ENCODE peak calls at places on chromosomes 11 and 22, in ten cellular contexts. D is T-cell; N is MM.1S; G is germinal center; C is lower lobe of right lung; A is frontal cortex; T is caudate nucleus; V is EL; S is stimulated activated CD8-positive, alpha-beta memory T cell treated with anti-CD3 and anti-CD28 coated beads, Interleukin-12 subunit alpha, Interleukin-12 subunit beta, amount 100 ng/mL, for 4 hours; J is astrocyte of the spinal cord. Q is an unnamed sample.

GRCh38 chr11:19953909-19954308 is 206.4 kb downstream of the DBX1 start:
- DNase-seq in C (no peak), G (no peak), S (no peak), T (no peak), J (peak), V (peak), D (no peak), N (no peak), A (peak), Q (no peak)

GRCh38 chr11:70220136-70220535 is 17.0 kb downstream of the FADD start:
- DNase-seq in C (peak), A (no peak), N (no peak), V (no peak), G (no peak), J (no peak), D (no peak), T (no peak), S (no peak), Q (no peak)

GRCh38 chr11:86459682-86460460 is 85.2 kb downstream of the CCDC81 start:
- DNase-seq in A (no peak), D (no peak), J (peak), S (no peak), N (no peak), V (peak), G (no peak), C (peak), T (no peak), Q (no peak)

GRCh38 chr11:44567876-44568256 is 2.4 kb downstream of the CD82 start:
- DNase-seq in C (no peak), N (no peak), J (no peak), D (no peak), V (no peak), A (no peak), G (no peak), S (no peak), T (no peak), Q (no peak)

GRCh38 chr11:1198766-1199688 is 23.8 kb upstream of the MUC5B start:
- DNase-seq in S (no peak), V (no peak), D (no peak), T (no peak), C (peak), G (no peak), A (peak), J (no peak), N (no peak), Q (no peak)

GRCh38 chr11:2477936-2478335 is 33.1 kb downstream of the KCNQ1 start:
- DNase-seq in S (no peak), D (no peak), T (no peak), J (no peak), C (no peak), A (no peak), V (no peak), N (no peak), G (no peak), Q (no peak)

GRCh38 chr11:19187101-19187500 is 14.7 kb downstream of the CSRP3 start:
- DNase-seq in D (no peak), C (no peak), V (no peak), G (no peak), N (no peak), S (no peak), J (peak), T (no peak), A (no peak), Q (no peak)

GRCh38 chr11:74818283-74818946 is 69.8 kb downstream of the RNF169 start:
- DNase-seq in G (no peak), C (no peak), J (no peak), D (no peak), S (no peak), A (no peak), V (no peak), N (no peak), T (no peak), Q (no peak)

GRCh38 chr11:14750911-14751310 is 107.3 kb downstream of the PDE3B start:
- DNase-seq in G (no peak), T (no peak), J (no peak), S (no peak), D (no peak), V (no peak), N (no peak), A (no peak), C (no peak), Q (no peak)

GRCh38 chr11:3644817-3645235 is at the start of gene ART1:
- DNase-seq in V (no peak), J (no peak), C (no peak), T (no peak), A (no peak), N (peak), G (no peak), D (no peak), S (no peak), Q (no peak)

GRCh38 chr22:40782521-40782920 is 36.6 kb downstream of the SLC25A17 start:
- DNase-seq in A (no peak), J (no peak), V (no peak), N (no peak), S (no peak), D (no peak), C (no peak), G (no peak), T (no peak), Q (no peak)

GRCh38 chr11:67389477-67389876 is 2.3 kb upstream of the RAD9A start:
- DNase-seq in N (peak), V (peak), C (no peak), D (peak), J (no peak), T (no peak), G (peak), S (no peak), A (no peak), Q (peak)

GRCh38 chr11:88656960-88657738 is 319.6 kb upstream of the CTSC start:
- DNase-seq in T (no peak), A (no peak), J (peak), D (no peak), V (no peak), N (no peak), G (no peak), S (no peak), C (no peak), Q (no peak)

GRCh38 chr11:116329354-116330090 is 443.3 kb downstream of the BUD13 start:
- DNase-seq in G (no peak), T (no peak), A (no peak), D (no peak), N (no peak), V (no peak), S (no peak), J (no peak), C (no peak), Q (no peak)

GRCh38 chr11:59187587-59187986 is 15.7 kb downstream of the DTX4 start:
- DNase-seq in J (no peak), D (no peak), N (no peak), C (peak), G (no peak), S (no peak), T (no peak), A (no peak), V (no peak), Q (no peak)

GRCh38 chr22:44994399-44995281 is 15.2 kb downstream of the PHF21B start:
- DNase-seq in N (no peak), V (no peak), A (no peak), C (no peak), S (no peak), J (no peak), D (no peak), G (no peak), T (no peak), Q (no peak)

GRCh38 chr11:62324738-62325556 is 12.3 kb upstream of the ASRGL1 start:
- DNase-seq in J (peak), T (no peak), A (no peak), C (peak), N (peak), D (peak), V (peak), S (no peak), G (peak), Q (peak)

GRCh38 chr11:120326228-120326627 is 1.1 kb downstream of the TLCD5 start:
- DNase-seq in A (no peak), G (no peak), D (no peak), J (peak), T (no peak), V (peak), N (no peak), C (no peak), S (no peak), Q (no peak)

GRCh38 chr11:123475478-123475877 is 45.4 kb downstream of the GRAMD1B start:
- DNase-seq in T (no peak), S (no peak), C (no peak), G (no peak), V (peak), J (peak), N (no peak), D (no peak), A (no peak), Q (no peak)

GRCh38 chr22:45696227-45696626 is 24.6 kb downstream of the ATXN10 start:
- DNase-seq in N (no peak), T (no peak), G (peak), C (no peak), S (no peak), A (no peak), D (no peak), J (no peak), V (no peak), Q (no peak)

GRCh38 chr11:121838571-121838970 is 277.4 kb downstream of the BLID start:
- DNase-seq in C (no peak), N (no peak), A (no peak), D (no peak), V (no peak), G (no peak), S (no peak), T (no peak), J (no peak), Q (no peak)

GRCh38 chr11:124762624-124763155 is 600 bp upstream of the ESAM start:
- DNase-seq in J (no peak), V (no peak), A (peak), C (no peak), S (no peak), D (no peak), N (peak), T (no peak), G (no peak), Q (no peak)

GRCh38 chr11:17890333-17890732 is 122.5 kb downstream of the SERGEF start:
- DNase-seq in S (no peak), G (no peak), N (no peak), D (no peak), V (no peak), A (no peak), C (no peak), J (no peak), T (no peak), Q (no peak)

GRCh38 chr22:30195245-30196140 is 51.1 kb downstream of the LIF start:
- DNase-seq in J (no peak), A (no peak), T (no peak), S (no peak), G (no peak), V (peak), C (no peak), D (no peak), N (no peak), Q (no peak)

GRCh38 chr22:40487663-40488249 is 117.4 kb downstream of the SGSM3 start:
- DNase-seq in S (no peak), J (peak), C (no peak), A (no peak), N (peak), T (no peak), D (no peak), G (peak), V (peak), Q (no peak)

GRCh38 chr11:95920460-95921105 is 3.3 kb downstream of the MTMR2 start:
- DNase-seq in N (no peak), A (no peak), D (no peak), S (no peak), G (no peak), T (no peak), J (no peak), C (no peak), V (no peak), Q (no peak)

GRCh38 chr11:44011797-44012196 is 36.0 kb upstream of the ACCSL start:
- DNase-seq in G (no peak), J (no peak), V (peak), A (no peak), C (no peak), D (no peak), N (no peak), T (no peak), S (no peak), Q (no peak)

GRCh38 chr11:20881328-20882079 is 212.1 kb downstream of the NELL1 start:
- DNase-seq in C (no peak), S (no peak), D (no peak), J (no peak), T (no peak), A (no peak), V (no peak), N (no peak), G (no peak), Q (no peak)

GRCh38 chr11:121214861-121215260 is 77.7 kb upstream of the SC5D start:
- DNase-seq in N (no peak), C (no peak), V (no peak), G (no peak), T (no peak), D (no peak), J (no peak), A (no peak), S (no peak), Q (no peak)

GRCh38 chr11:74634537-74634936 is 42.2 kb downstream of the POLD3 start:
- DNase-seq in G (no peak), C (no peak), J (peak), D (no peak), V (peak), A (no peak), S (no peak), N (no peak), T (no peak), Q (no peak)

GRCh38 chr11:36162909-36163434 is 126.3 kb downstream of the COMMD9 start:
- DNase-seq in N (no peak), V (no peak), A (no peak), G (no peak), J (no peak), T (no peak), S (no peak), C (no peak), D (no peak), Q (no peak)

GRCh38 chr22:21697021-21697771 is 31.4 kb downstream of the PPIL2 start:
- DNase-seq in S (no peak), D (no peak), V (no peak), C (no peak), G (no peak), N (no peak), J (no peak), A (no peak), T (no peak), Q (no peak)

GRCh38 chr11:88275636-88276035 is 61.9 kb downstream of the CTSC start:
- DNase-seq in T (no peak), J (no peak), A (no peak), N (no peak), S (no peak), C (no peak), G (no peak), V (no peak), D (no peak), Q (no peak)

GRCh38 chr11:35138949-35139881 is at the start of gene CD44:
- DNase-seq in V (peak), T (no peak), A (no peak), N (peak), D (peak), S (peak), G (peak), J (peak), C (peak), Q (peak)

GRCh38 chr11:1303196-1303821 is 6.1 kb downstream of the TOLLIP start:
- DNase-seq in G (no peak), C (peak), A (no peak), N (no peak), T (no peak), D (no peak), J (no peak), V (no peak), S (no peak), Q (no peak)

GRCh38 chr11:122098223-122098980 is 17.6 kb downstream of the BLID start:
- DNase-seq in C (no peak), T (no peak), A (no peak), S (no peak), N (no peak), V (no peak), J (no peak), D (no peak), G (no peak), Q (no peak)

GRCh38 chr11:122105009-122105828 is 10.8 kb downstream of the BLID start:
- DNase-seq in S (no peak), N (no peak), C (no peak), T (no peak), A (no peak), V (peak), D (no peak), G (no peak), J (no peak), Q (no peak)

GRCh38 chr22:35894464-35894878 is 134.2 kb downstream of the RBFOX2 start:
- DNase-seq in J (peak), G (no peak), T (no peak), V (no peak), D (no peak), S (no peak), N (no peak), A (no peak), C (no peak), Q (peak)

GRCh38 chr11:121063728-121064127 is 37.3 kb upstream of the TECTA start:
- DNase-seq in C (no peak), S (no peak), A (no peak), N (no peak), J (no peak), V (peak), T (no peak), G (peak), D (no peak), Q (no peak)

Q was measured in natural killer cell.